ENCODE peak calls at places on chromosomes 5 and 9, in five cellular contexts. F is retina; Y is stimulated activated CD8-positive, alpha-beta memory T cell treated with anti-CD3 and anti-CD28 coated beads, Interleukin-2, amount 100 ng/mL, for 48 hours; P is neuronal stem cell; V is cardiac muscle cell. B is an unnamed sample.

GRCh38 chr9:13174906-13175639 is 104.4 kb downstream of the MPDZ start:
- DNase-seq in F (no peak), Y (no peak), P (no peak), V (no peak), B (no peak)

GRCh38 chr5:76701298-76701697 is 14.6 kb upstream of the F2R start:
- DNase-seq in F (no peak), Y (no peak), P (no peak), V (peak; percentile 79), B (no peak)

GRCh38 chr9:462611-463010 is 247.9 kb downstream of the DOCK8 start:
- DNase-seq in F (no peak), Y (no peak), P (no peak), V (no peak), B (no peak)

GRCh38 chr9:112086627-112087026 is 88.5 kb downstream of the SUSD1 start:
- DNase-seq in F (peak; percentile 6), Y (no peak), P (no peak), V (peak; percentile 56), B (no peak)

GRCh38 chr5:109888980-109889379 is 199.3 kb downstream of the MAN2A1 start:
- DNase-seq in F (no peak), Y (no peak), P (no peak), V (no peak), B (no peak)

GRCh38 chr5:106401561-106401960 is 1269.2 kb downstream of the EFNA5 start:
- DNase-seq in F (no peak), Y (no peak), P (no peak), V (no peak), B (no peak)

GRCh38 chr9:116230233-116230632 is 76.6 kb downstream of the PAPPA start:
- DNase-seq in F (no peak), Y (no peak), P (no peak), V (peak; percentile 36), B (no peak)

GRCh38 chr9:136740069-136740468 is 2.7 kb downstream of the LCN10 start:
- DNase-seq in F (no peak), Y (no peak), P (no peak), V (no peak), B (no peak)

GRCh38 chr9:38000332-38000731 is 68.7 kb downstream of the SHB start:
- DNase-seq in F (no peak), Y (no peak), P (no peak), V (no peak), B (no peak)

GRCh38 chr9:109893222-109893621 is 113.2 kb downstream of the PALM2AKAP2 start:
- DNase-seq in F (no peak), Y (no peak), P (no peak), V (no peak), B (no peak)

GRCh38 chr5:175056831-175057230 is 332.4 kb downstream of the MSX2 start:
- DNase-seq in F (no peak), Y (no peak), P (no peak), V (no peak), B (no peak)

GRCh38 chr9:129435272-129435671 is 185.6 kb downstream of the C9orf50 start:
- DNase-seq in F (no peak), Y (no peak), P (no peak), V (peak; percentile 27), B (no peak)